ENCODE peak calls at places on chromosome 2, in six cellular contexts. M, J, H, Z, B and U are unnamed samples.

GRCh38 chr2:201733544-201733943 is 35.1 kb upstream of the MPP4 start:
- DNase-seq in M (no peak), J (no peak), Z (no peak), B (no peak), H (peak), U (no peak)

GRCh38 chr2:53744395-53745065 is 23.1 kb upstream of the CHAC2 start:
- DNase-seq in M (no peak), B (no peak), H (no peak), Z (no peak), J (no peak), U (no peak)

GRCh38 chr2:41781082-41781481 is 266.7 kb upstream of the PKDCC start:
- DNase-seq in H (no peak), J (no peak), B (no peak), Z (peak), M (no peak), U (no peak)

GRCh38 chr2:218780851-218781690 is 876 bp upstream of the CYP27A1 start:
- DNase-seq in M (no peak), B (no peak), H (no peak), Z (no peak), J (no peak), U (peak)

GRCh38 chr2:38739524-38739923 is 11.6 kb downstream of the SRSF7 start:
- DNase-seq in Z (no peak), M (no peak), B (no peak), J (no peak), H (no peak), U (no peak)

GRCh38 chr2:1804251-1804855 is 60.0 kb upstream of the PXDN start:
- DNase-seq in M (no peak), H (no peak), Z (no peak), J (no peak), B (peak), U (no peak)

GRCh38 chr2:239791727-239792648 is 233.2 kb downstream of the NDUFA10 start:
- DNase-seq in Z (no peak), J (no peak), B (peak), H (no peak), M (no peak), U (no peak)

GRCh38 chr2:85390941-85391669 is 19.1 kb downstream of the CAPG start:
- DNase-seq in Z (no peak), H (no peak), M (peak), J (peak), B (peak), U (peak)

GRCh38 chr2:25587361-25587760 is 86.0 kb downstream of the DTNB start:
- DNase-seq in Z (no peak), B (no peak), J (no peak), M (peak), H (no peak), U (no peak)

GRCh38 chr2:231780123-231780908 is 766 bp downstream of the PDE6D start:
- DNase-seq in M (peak), H (no peak), Z (no peak), B (no peak), J (peak), U (peak)

GRCh38 chr2:216362730-216363129 is 9.6 kb downstream of the MARCHF4 start:
- DNase-seq in M (no peak), J (no peak), Z (no peak), H (no peak), B (no peak), U (no peak)

GRCh38 chr2:28898048-28898447 is 3.6 kb downstream of the WDR43 start:
- DNase-seq in H (no peak), J (no peak), Z (no peak), B (no peak), M (no peak), U (no peak)

GRCh38 chr2:36733215-36733614 is 36.7 kb downstream of the VIT start:
- DNase-seq in H (no peak), M (no peak), J (no peak), Z (no peak), B (no peak), U (no peak)

GRCh38 chr2:158011055-158011771 is 90.5 kb upstream of the UPP2 start:
- DNase-seq in B (no peak), H (peak), J (peak), M (no peak), Z (no peak), U (no peak)